ENCODE peak calls at places on chromosome 4, in nine cellular contexts. N is cardiac fibroblast; J is GM03348; U is stimulated activated CD4-positive, alpha-beta T cell treated with anti-CD3 and anti-CD28 coated beads, Interleukin-4, amount 100 ng/mL, for 4 hours; S is head of caudate nucleus; Y is GM12865; X is mucosa of gallbladder; H is stomach; O is kidney glomerular epithelial cell. K is an unnamed sample.

GRCh38 chr4:85861064-85861767 is 386.3 kb downstream of the ARHGAP24 start:
- DNase-seq in Y (no peak), O (peak), U (no peak), X (no peak), H (peak), J (no peak), N (no peak), S (no peak), K (no peak)

GRCh38 chr4:123671633-123672404 is 275.2 kb downstream of the SPRY1 start:
- DNase-seq in X (no peak), N (no peak), J (no peak), Y (peak), S (no peak), U (no peak), O (no peak), H (no peak), K (no peak)

GRCh38 chr4:69126030-69126429 is 29.8 kb downstream of the UGT2B7 start:
- DNase-seq in N (no peak), S (no peak), Y (peak), H (no peak), O (no peak), J (no peak), X (no peak), U (no peak), K (no peak)

GRCh38 chr4:7324651-7325121 is 110.0 kb downstream of the PSAPL1 start:
- DNase-seq in N (no peak), S (peak), J (no peak), O (no peak), X (no peak), H (no peak), Y (no peak), U (no peak), K (peak)

GRCh38 chr4:19005211-19005610 is 983.7 kb upstream of the LCORL start:
- DNase-seq in Y (no peak), S (no peak), N (peak), J (peak), X (no peak), H (no peak), U (no peak), O (peak), K (no peak)

GRCh38 chr4:77025643-77026321 is 50.0 kb downstream of the CCNI start:
- DNase-seq in O (no peak), J (no peak), S (no peak), Y (peak), N (peak), H (no peak), U (no peak), X (no peak), K (peak)

GRCh38 chr4:39699676-39700409 is 1.9 kb downstream of the UBE2K start:
- DNase-seq in H (no peak), O (peak), S (no peak), Y (no peak), U (no peak), N (peak), J (no peak), X (no peak), K (peak)

GRCh38 chr4:159723341-159724048 is 620.6 kb downstream of the RAPGEF2 start:
- DNase-seq in Y (no peak), O (no peak), X (no peak), N (no peak), S (no peak), J (no peak), H (no peak), U (no peak), K (no peak)